ENCODE peak calls at places on chromosome 15, in eight cellular contexts. One of them, this sample, is unnamed.

GRCh38 chr15:63389902-63390301 is 8.3 kb upstream of the CA12 start:
- DNase-seq in lung: peak
- DNase-seq in lower leg skin: no peak
- DNase-seq in choroid plexus epithelial cell: no peak
- DNase-seq in GM23248: no peak
- DNase-seq in CD4-positive, CD25-positive, alpha-beta regulatory T cell: no peak
- DNase-seq in DND-41: no peak
- DNase-seq in mesendoderm: no peak
- DNase-seq in this sample: no peak

GRCh38 chr15:57610130-57610529 is 18.4 kb downstream of the MYZAP start:
- DNase-seq in lung: no peak
- DNase-seq in lower leg skin: no peak
- DNase-seq in choroid plexus epithelial cell: peak
- DNase-seq in GM23248: peak
- DNase-seq in CD4-positive, CD25-positive, alpha-beta regulatory T cell: no peak
- DNase-seq in DND-41: no peak
- DNase-seq in mesendoderm: peak
- DNase-seq in this sample: peak

GRCh38 chr15:68781209-68781608 is 39.5 kb downstream of the ANP32A start:
- DNase-seq in lung: no peak
- DNase-seq in lower leg skin: no peak
- DNase-seq in choroid plexus epithelial cell: no peak
- DNase-seq in GM23248: no peak
- DNase-seq in CD4-positive, CD25-positive, alpha-beta regulatory T cell: no peak
- DNase-seq in DND-41: no peak
- DNase-seq in mesendoderm: no peak
- DNase-seq in this sample: no peak

GRCh38 chr15:68209735-68210408 is 4.7 kb upstream of the CALML4 start:
- DNase-seq in lung: no peak
- DNase-seq in lower leg skin: no peak
- DNase-seq in choroid plexus epithelial cell: no peak
- DNase-seq in GM23248: no peak
- DNase-seq in CD4-positive, CD25-positive, alpha-beta regulatory T cell: no peak
- DNase-seq in DND-41: no peak
- DNase-seq in mesendoderm: no peak
- DNase-seq in this sample: no peak

GRCh38 chr15:63366451-63366850 is 15.2 kb downstream of the CA12 start:
- DNase-seq in lung: no peak
- DNase-seq in lower leg skin: no peak
- DNase-seq in choroid plexus epithelial cell: no peak
- DNase-seq in GM23248: peak
- DNase-seq in CD4-positive, CD25-positive, alpha-beta regulatory T cell: no peak
- DNase-seq in DND-41: no peak
- DNase-seq in mesendoderm: no peak
- DNase-seq in this sample: no peak

GRCh38 chr15:58441376-58442070 is 9.7 kb downstream of the LIPC start:
- DNase-seq in lung: no peak
- DNase-seq in lower leg skin: no peak
- DNase-seq in choroid plexus epithelial cell: peak
- DNase-seq in GM23248: peak
- DNase-seq in CD4-positive, CD25-positive, alpha-beta regulatory T cell: no peak
- DNase-seq in DND-41: no peak
- DNase-seq in mesendoderm: no peak
- DNase-seq in this sample: peak

GRCh38 chr15:74011610-74012009 is 17.1 kb downstream of the PML start:
- DNase-seq in lung: peak
- DNase-seq in lower leg skin: no peak
- DNase-seq in choroid plexus epithelial cell: peak
- DNase-seq in GM23248: peak
- DNase-seq in CD4-positive, CD25-positive, alpha-beta regulatory T cell: no peak
- DNase-seq in DND-41: no peak
- DNase-seq in mesendoderm: no peak
- DNase-seq in this sample: no peak

GRCh38 chr15:23395832-23396231 is 41.3 kb downstream of the GOLGA8S start:
- DNase-seq in lung: no peak
- DNase-seq in lower leg skin: no peak
- DNase-seq in choroid plexus epithelial cell: no peak
- DNase-seq in GM23248: no peak
- DNase-seq in CD4-positive, CD25-positive, alpha-beta regulatory T cell: no peak
- DNase-seq in DND-41: no peak
- DNase-seq in mesendoderm: no peak
- DNase-seq in this sample: no peak

GRCh38 chr15:79184465-79184892 is 93.9 kb upstream of the RASGRF1 start:
- DNase-seq in lung: peak
- DNase-seq in lower leg skin: peak
- DNase-seq in choroid plexus epithelial cell: peak
- DNase-seq in GM23248: peak
- DNase-seq in CD4-positive, CD25-positive, alpha-beta regulatory T cell: peak
- DNase-seq in DND-41: peak
- DNase-seq in mesendoderm: peak
- DNase-seq in this sample: peak

GRCh38 chr15:68743256-68743655 is 77.4 kb downstream of the ANP32A start:
- DNase-seq in lung: no peak
- DNase-seq in lower leg skin: no peak
- DNase-seq in choroid plexus epithelial cell: no peak
- DNase-seq in GM23248: no peak
- DNase-seq in CD4-positive, CD25-positive, alpha-beta regulatory T cell: no peak
- DNase-seq in DND-41: no peak
- DNase-seq in mesendoderm: no peak
- DNase-seq in this sample: no peak

GRCh38 chr15:25947336-25948080 is 84.4 kb upstream of the ATP10A start:
- DNase-seq in lung: no peak
- DNase-seq in lower leg skin: no peak
- DNase-seq in choroid plexus epithelial cell: no peak
- DNase-seq in GM23248: peak
- DNase-seq in CD4-positive, CD25-positive, alpha-beta regulatory T cell: no peak
- DNase-seq in DND-41: no peak
- DNase-seq in mesendoderm: peak
- DNase-seq in this sample: no peak

GRCh38 chr15:67089218-67090193 is 24.1 kb downstream of the SMAD3 start:
- DNase-seq in lung: no peak
- DNase-seq in lower leg skin: no peak
- DNase-seq in choroid plexus epithelial cell: peak
- DNase-seq in GM23248: peak
- DNase-seq in CD4-positive, CD25-positive, alpha-beta regulatory T cell: no peak
- DNase-seq in DND-41: no peak
- DNase-seq in mesendoderm: no peak
- DNase-seq in this sample: no peak

GRCh38 chr15:37103475-37104071 is 3.2 kb upstream of the MEIS2 start:
- DNase-seq in lung: no peak
- DNase-seq in lower leg skin: no peak
- DNase-seq in choroid plexus epithelial cell: no peak
- DNase-seq in GM23248: no peak
- DNase-seq in CD4-positive, CD25-positive, alpha-beta regulatory T cell: no peak
- DNase-seq in DND-41: no peak
- DNase-seq in mesendoderm: no peak
- DNase-seq in this sample: no peak
- H3K4me3 ChIP-seq in lung: no peak
- H3K4me3 ChIP-seq in lower leg skin: no peak
- H3K4me3 ChIP-seq in choroid plexus epithelial cell: no peak
- H3K4me3 ChIP-seq in GM23248: peak
- H3K4me3 ChIP-seq in CD4-positive, CD25-positive, alpha-beta regulatory T cell: no peak
- H3K4me3 ChIP-seq in DND-41: no peak
- H3K4me3 ChIP-seq in mesendoderm: no peak
- H3K4me3 ChIP-seq in this sample: no peak

GRCh38 chr15:89577776-89578115 is 2.5 kb downstream of the TICRR start:
- DNase-seq in lung: no peak
- DNase-seq in lower leg skin: no peak
- DNase-seq in choroid plexus epithelial cell: no peak
- DNase-seq in GM23248: no peak
- DNase-seq in CD4-positive, CD25-positive, alpha-beta regulatory T cell: no peak
- DNase-seq in DND-41: no peak
- DNase-seq in mesendoderm: no peak
- DNase-seq in this sample: no peak
- H3K4me3 ChIP-seq in lung: no peak
- H3K4me3 ChIP-seq in lower leg skin: no peak
- H3K4me3 ChIP-seq in choroid plexus epithelial cell: no peak
- H3K4me3 ChIP-seq in GM23248: peak
- H3K4me3 ChIP-seq in CD4-positive, CD25-positive, alpha-beta regulatory T cell: no peak
- H3K4me3 ChIP-seq in DND-41: peak
- H3K4me3 ChIP-seq in mesendoderm: peak
- H3K4me3 ChIP-seq in this sample: peak

GRCh38 chr15:39784125-39784524 is 1.5 kb upstream of the FSIP1 start:
- DNase-seq in lung: no peak
- DNase-seq in lower leg skin: no peak
- DNase-seq in choroid plexus epithelial cell: no peak
- DNase-seq in GM23248: peak
- DNase-seq in CD4-positive, CD25-positive, alpha-beta regulatory T cell: no peak
- DNase-seq in DND-41: no peak
- DNase-seq in mesendoderm: peak
- DNase-seq in this sample: peak
- H3K4me3 ChIP-seq in lung: no peak
- H3K4me3 ChIP-seq in lower leg skin: no peak
- H3K4me3 ChIP-seq in choroid plexus epithelial cell: no peak
- H3K4me3 ChIP-seq in GM23248: peak
- H3K4me3 ChIP-seq in CD4-positive, CD25-positive, alpha-beta regulatory T cell: peak
- H3K4me3 ChIP-seq in DND-41: peak
- H3K4me3 ChIP-seq in mesendoderm: no peak
- H3K4me3 ChIP-seq in this sample: no peak

GRCh38 chr15:90379263-90379662 is 8.8 kb upstream of the IQGAP1 start:
- DNase-seq in lung: no peak
- DNase-seq in lower leg skin: no peak
- DNase-seq in choroid plexus epithelial cell: no peak
- DNase-seq in GM23248: no peak
- DNase-seq in CD4-positive, CD25-positive, alpha-beta regulatory T cell: no peak
- DNase-seq in DND-41: no peak
- DNase-seq in mesendoderm: no peak
- DNase-seq in this sample: no peak

GRCh38 chr15:90376789-90377188 is 11.3 kb upstream of the IQGAP1 start:
- DNase-seq in lung: no peak
- DNase-seq in lower leg skin: no peak
- DNase-seq in choroid plexus epithelial cell: no peak
- DNase-seq in GM23248: no peak
- DNase-seq in CD4-positive, CD25-positive, alpha-beta regulatory T cell: peak
- DNase-seq in DND-41: peak
- DNase-seq in mesendoderm: no peak
- DNase-seq in this sample: no peak

GRCh38 chr15:90375071-90375470 is 13.0 kb upstream of the IQGAP1 start:
- DNase-seq in lung: no peak
- DNase-seq in lower leg skin: no peak
- DNase-seq in choroid plexus epithelial cell: no peak
- DNase-seq in GM23248: no peak
- DNase-seq in CD4-positive, CD25-positive, alpha-beta regulatory T cell: no peak
- DNase-seq in DND-41: no peak
- DNase-seq in mesendoderm: no peak
- DNase-seq in this sample: no peak
- H3K4me3 ChIP-seq in lung: no peak
- H3K4me3 ChIP-seq in lower leg skin: no peak
- H3K4me3 ChIP-seq in choroid plexus epithelial cell: no peak
- H3K4me3 ChIP-seq in GM23248: no peak
- H3K4me3 ChIP-seq in CD4-positive, CD25-positive, alpha-beta regulatory T cell: no peak
- H3K4me3 ChIP-seq in DND-41: no peak
- H3K4me3 ChIP-seq in mesendoderm: no peak
- H3K4me3 ChIP-seq in this sample: no peak

GRCh38 chr15:51629612-51630011 is 7.0 kb upstream of the DMXL2 start:
- DNase-seq in lung: peak
- DNase-seq in lower leg skin: peak
- DNase-seq in choroid plexus epithelial cell: peak
- DNase-seq in GM23248: peak
- DNase-seq in CD4-positive, CD25-positive, alpha-beta regulatory T cell: no peak
- DNase-seq in DND-41: no peak
- DNase-seq in mesendoderm: no peak
- DNase-seq in this sample: no peak
- H3K4me3 ChIP-seq in lung: no peak
- H3K4me3 ChIP-seq in lower leg skin: no peak
- H3K4me3 ChIP-seq in choroid plexus epithelial cell: no peak
- H3K4me3 ChIP-seq in GM23248: no peak
- H3K4me3 ChIP-seq in CD4-positive, CD25-positive, alpha-beta regulatory T cell: no peak
- H3K4me3 ChIP-seq in DND-41: no peak
- H3K4me3 ChIP-seq in mesendoderm: no peak
- H3K4me3 ChIP-seq in this sample: no peak

DNA sequence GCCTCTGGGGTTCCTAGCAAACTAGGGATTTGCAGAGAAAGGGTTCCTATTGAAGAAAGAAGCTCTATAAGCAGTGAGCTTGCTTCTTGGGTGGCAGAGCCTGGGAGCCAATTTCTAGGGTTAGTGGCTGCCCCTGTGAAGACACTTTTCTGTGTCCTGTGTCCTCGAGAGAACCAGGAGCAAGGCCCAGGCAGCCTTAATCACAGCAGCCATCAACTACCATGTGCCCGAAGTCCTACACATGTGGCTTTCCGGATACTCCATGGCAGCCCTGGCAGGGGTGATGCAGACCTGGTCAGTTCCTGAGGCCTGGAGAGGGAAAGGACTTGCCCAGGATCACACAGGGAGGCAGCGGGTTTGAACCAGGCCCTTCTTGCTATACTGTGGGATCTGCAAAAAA is 27.7 kb upstream of the TSPAN3 start:
- DNase-seq in lung: no peak
- DNase-seq in lower leg skin: no peak
- DNase-seq in choroid plexus epithelial cell: no peak
- DNase-seq in GM23248: no peak
- DNase-seq in CD4-positive, CD25-positive, alpha-beta regulatory T cell: no peak
- DNase-seq in DND-41: no peak
- DNase-seq in mesendoderm: no peak
- DNase-seq in this sample: no peak
- H3K4me3 ChIP-seq in lung: no peak
- H3K4me3 ChIP-seq in lower leg skin: no peak
- H3K4me3 ChIP-seq in choroid plexus epithelial cell: no peak
- H3K4me3 ChIP-seq in GM23248: no peak
- H3K4me3 ChIP-seq in CD4-positive, CD25-positive, alpha-beta regulatory T cell: no peak
- H3K4me3 ChIP-seq in DND-41: no peak
- H3K4me3 ChIP-seq in mesendoderm: no peak
- H3K4me3 ChIP-seq in this sample: no peak

GRCh38 chr15:92880796-92881569 is 19.1 kb upstream of the CHD2 start:
- DNase-seq in lung: no peak
- DNase-seq in lower leg skin: no peak
- DNase-seq in choroid plexus epithelial cell: peak
- DNase-seq in GM23248: peak
- DNase-seq in CD4-positive, CD25-positive, alpha-beta regulatory T cell: no peak
- DNase-seq in DND-41: peak
- DNase-seq in mesendoderm: no peak
- DNase-seq in this sample: no peak

GRCh38 chr15:92881570-92881837 is 18.6 kb upstream of the CHD2 start:
- DNase-seq in lung: no peak
- DNase-seq in lower leg skin: no peak
- DNase-seq in choroid plexus epithelial cell: no peak
- DNase-seq in GM23248: no peak
- DNase-seq in CD4-positive, CD25-positive, alpha-beta regulatory T cell: no peak
- DNase-seq in DND-41: no peak
- DNase-seq in mesendoderm: no peak
- DNase-seq in this sample: no peak

GRCh38 chr15:92878593-92879053 is 21.5 kb upstream of the CHD2 start:
- DNase-seq in lung: no peak
- DNase-seq in lower leg skin: no peak
- DNase-seq in choroid plexus epithelial cell: no peak
- DNase-seq in GM23248: no peak
- DNase-seq in CD4-positive, CD25-positive, alpha-beta regulatory T cell: no peak
- DNase-seq in DND-41: no peak
- DNase-seq in mesendoderm: no peak
- DNase-seq in this sample: no peak

GRCh38 chr15:92879949-92880725 is 20.0 kb upstream of the CHD2 start:
- DNase-seq in lung: no peak
- DNase-seq in lower leg skin: no peak
- DNase-seq in choroid plexus epithelial cell: no peak
- DNase-seq in GM23248: no peak
- DNase-seq in CD4-positive, CD25-positive, alpha-beta regulatory T cell: no peak
- DNase-seq in DND-41: peak
- DNase-seq in mesendoderm: no peak
- DNase-seq in this sample: no peak

GRCh38 chr15:92877000-92877399 is 23.1 kb upstream of the CHD2 start:
- DNase-seq in lung: no peak
- DNase-seq in lower leg skin: no peak
- DNase-seq in choroid plexus epithelial cell: no peak
- DNase-seq in GM23248: no peak
- DNase-seq in CD4-positive, CD25-positive, alpha-beta regulatory T cell: no peak
- DNase-seq in DND-41: no peak
- DNase-seq in mesendoderm: no peak
- DNase-seq in this sample: no peak
- H3K4me3 ChIP-seq in lung: no peak
- H3K4me3 ChIP-seq in lower leg skin: no peak
- H3K4me3 ChIP-seq in choroid plexus epithelial cell: no peak
- H3K4me3 ChIP-seq in GM23248: no peak
- H3K4me3 ChIP-seq in CD4-positive, CD25-positive, alpha-beta regulatory T cell: no peak
- H3K4me3 ChIP-seq in DND-41: no peak
- H3K4me3 ChIP-seq in mesendoderm: no peak
- H3K4me3 ChIP-seq in this sample: no peak

This sample was measured in brain microvascular endothelial cell.